ENCODE peak calls at places on chromosomes 6 and 20, in ten cellular contexts. E, K, S, W, D, N, F, B, V and Q are unnamed samples.

GRCh38 chr6:88839280-88839679 is 124.1 kb downstream of the RNGTT start:
- DNase-seq in E (no peak), K (no peak), S (no peak), W (no peak), D (no peak), N (no peak), F (no peak), B (no peak), V (no peak), Q (no peak)

GRCh38 chr20:57837208-57838035 is 127.6 kb upstream of the PMEPA1 start:
- DNase-seq in E (no peak), K (no peak), S (no peak), W (no peak), D (no peak), N (no peak), F (no peak), B (peak; percentile 27), V (no peak), Q (no peak)

GRCh38 chr6:136782021-136782770 is 10.1 kb downstream of the MAP3K5 start:
- DNase-seq in E (no peak), K (no peak), S (peak; percentile 67), W (no peak), D (no peak), N (no peak), F (no peak), B (no peak), V (peak; percentile 64), Q (no peak)

GRCh38 chr20:34047010-34047687 is 53.4 kb downstream of the RALY start:
- DNase-seq in E (no peak), K (no peak), S (no peak), W (no peak), D (no peak), N (no peak), F (no peak), B (no peak), V (no peak), Q (no peak)

GRCh38 chr6:21190701-21191588 is 402.6 kb upstream of the SOX4 start:
- DNase-seq in E (no peak), K (no peak), S (peak; percentile 6), W (no peak), D (no peak), N (no peak), F (no peak), B (no peak), V (no peak), Q (no peak)

GRCh38 chr20:40763646-40764295 is 74.7 kb upstream of the MAFB start:
- DNase-seq in E (no peak), K (no peak), S (peak; percentile 45), W (peak; percentile 70), D (no peak), N (no peak), F (peak; percentile 46), B (no peak), V (peak; percentile 6), Q (peak; percentile 26)

GRCh38 chr6:79373880-79374279 is 139.4 kb upstream of the HMGN3 start:
- DNase-seq in E (no peak), K (no peak), S (no peak), W (no peak), D (no peak), N (no peak), F (no peak), B (no peak), V (no peak), Q (no peak)

GRCh38 chr6:142416179-142416578 is 114.4 kb downstream of the ADGRG6 start:
- DNase-seq in E (no peak), K (no peak), S (peak; percentile 98), W (no peak), D (no peak), N (no peak), F (no peak), B (no peak), V (peak; percentile 99), Q (peak; percentile 52)

GRCh38 chr20:45735988-45736387 is 13.8 kb downstream of the SPINT4 start:
- DNase-seq in E (no peak), K (no peak), S (no peak), W (no peak), D (no peak), N (no peak), F (no peak), B (no peak), V (no peak), Q (no peak)

GRCh38 chr20:40797425-40797824 is 108.4 kb upstream of the MAFB start:
- DNase-seq in E (no peak), K (no peak), S (peak; percentile 36), W (no peak), D (no peak), N (no peak), F (no peak), B (peak; percentile 53), V (no peak), Q (peak; percentile 44)

GRCh38 chr6:29847871-29848630 is 20.4 kb downstream of the HLA-G start:
- DNase-seq in E (peak; percentile 87), K (peak; percentile 75), S (peak; percentile 71), W (peak; percentile 93), D (peak; percentile 82), N (peak; percentile 82), F (no peak), B (peak; percentile 91), V (peak; percentile 18), Q (peak; percentile 87)

GRCh38 chr6:166168616-166169548 is 1.2 kb upstream of the TBXT start:
- DNase-seq in E (no peak), K (no peak), S (no peak), W (no peak), D (no peak), N (no peak), F (no peak), B (no peak), V (no peak), Q (no peak)

GRCh38 chr6:123715243-123715863 is 78.6 kb upstream of the TRDN start:
- DNase-seq in E (no peak), K (peak; percentile 62), S (peak; percentile 49), W (no peak), D (peak; percentile 18), N (no peak), F (no peak), B (peak; percentile 54), V (no peak), Q (peak; percentile 49)

GRCh38 chr6:8819446-8819845 is 384.1 kb upstream of the SLC35B3 start:
- DNase-seq in E (no peak), K (no peak), S (no peak), W (no peak), D (no peak), N (no peak), F (no peak), B (no peak), V (no peak), Q (no peak)

GRCh38 chr6:46606318-46606717 is 46.3 kb downstream of the CYP39A1 start:
- DNase-seq in E (no peak), K (peak; percentile 50), S (no peak), W (no peak), D (no peak), N (no peak), F (no peak), B (no peak), V (no peak), Q (no peak)

DNA sequence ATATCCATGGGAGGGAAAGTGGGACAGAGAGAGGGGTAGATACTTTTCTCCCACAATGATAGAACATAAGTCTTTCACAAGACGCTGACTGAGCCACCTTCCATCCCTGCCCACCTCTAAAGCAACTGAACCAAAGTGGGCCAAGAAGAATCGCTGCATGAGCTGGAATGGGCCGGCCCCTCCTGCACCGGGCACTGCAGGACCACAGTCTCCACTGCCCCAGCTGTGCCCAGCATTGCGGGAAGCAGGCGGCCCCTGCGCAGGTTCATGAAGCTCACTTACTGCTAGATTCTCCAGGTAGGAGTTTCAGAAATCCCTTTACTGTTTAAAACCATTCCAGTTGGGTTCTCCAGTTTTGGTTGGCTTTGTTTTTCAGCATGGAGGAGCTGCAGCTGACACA is 32.0 kb upstream of the CST7 start:
- DNase-seq in E (no peak), K (no peak), S (no peak), W (no peak), D (no peak), N (no peak), F (no peak), B (peak; percentile 31), V (no peak), Q (no peak)
- H3K27ac ChIP-seq in E (no peak overlapping the region), K (no peak overlapping the region), S (no peak overlapping the region), W (no peak overlapping the region), D (no peak overlapping the region), N (no peak overlapping the region), F (no peak overlapping the region), B (no peak overlapping the region), V (no peak overlapping the region), Q (no peak overlapping the region)

GRCh38 chr6:23280445-23280844 is 711.1 kb downstream of the HDGFL1 start:
- DNase-seq in E (no peak), K (no peak), S (peak; percentile 6), W (no peak), D (no peak), N (no peak), F (no peak), B (no peak), V (no peak), Q (no peak)
- H3K4me1 ChIP-seq in E (no peaks in the 10 kb centered on the region), K (no peaks in the 10 kb centered on the region), S (no peaks in the 10 kb centered on the region), W (no peaks in the 10 kb centered on the region), D (no peaks in the 10 kb centered on the region), N (no peaks in the 10 kb centered on the region), F (no peaks in the 10 kb centered on the region), B (no peaks in the 10 kb centered on the region), V (no peaks in the 10 kb centered on the region), Q (peaks cover 15% of the 10 kb centered on the region)

GRCh38 chr20:10674684-10675455 is 1.1 kb upstream of the JAG1 start:
- DNase-seq in E (peak; percentile 91), K (peak; percentile 88), S (peak; percentile 86), W (peak; percentile 93), D (no peak), N (peak; percentile 83), F (no peak), B (peak; percentile 75), V (no peak), Q (peak; percentile 92)
- H3K27ac ChIP-seq in E (peak overlapping the region; percentile 97), K (peak overlapping the region; percentile 95), S (peak overlapping the region; percentile 86), W (peak overlapping the region; percentile 81), D (no peak overlapping the region), N (peak overlapping the region; percentile 96), F (peak overlapping the region; percentile 100), B (peak overlapping the region; percentile 86), V (peak overlapping the region; percentile 97), Q (peak overlapping the region; percentile 100)

GRCh38 chr20:49792611-49793010 is 20.0 kb upstream of the SLC9A8 start:
- DNase-seq in E (no peak), K (no peak), S (no peak), W (no peak), D (no peak), N (no peak), F (no peak), B (no peak), V (no peak), Q (no peak)

GRCh38 chr20:49790077-49790798 is 22.4 kb upstream of the SLC9A8 start:
- DNase-seq in E (no peak), K (no peak), S (peak; percentile 59), W (peak; percentile 83), D (no peak), N (peak; percentile 40), F (no peak), B (peak; percentile 87), V (no peak), Q (peak; percentile 65)

GRCh38 chr20:49791165-49791564 is 21.5 kb upstream of the SLC9A8 start:
- DNase-seq in E (no peak), K (no peak), S (no peak), W (no peak), D (no peak), N (no peak), F (no peak), B (no peak), V (no peak), Q (no peak)

GRCh38 chr20:49794336-49795124 is 18.1 kb upstream of the SLC9A8 start:
- DNase-seq in E (no peak), K (no peak), S (peak; percentile 25), W (no peak), D (no peak), N (no peak), F (no peak), B (peak; percentile 89), V (no peak), Q (no peak)

GRCh38 chr20:49792006-49792405 is 20.6 kb upstream of the SLC9A8 start:
- DNase-seq in E (no peak), K (no peak), S (peak; percentile 31), W (no peak), D (no peak), N (no peak), F (no peak), B (no peak), V (no peak), Q (no peak)
- H3K4me1 ChIP-seq in E (no peaks in the 10 kb centered on the region), K (no peaks in the 10 kb centered on the region), S (no peaks in the 10 kb centered on the region), W (peaks cover 3% of the 10 kb centered on the region), D (no peaks in the 10 kb centered on the region), N (peaks cover 10% of the 10 kb centered on the region), F (peaks cover 8% of the 10 kb centered on the region), B (peaks cover 26% of the 10 kb centered on the region), V (no peaks in the 10 kb centered on the region), Q (peaks cover 13% of the 10 kb centered on the region)